ENCODE peak calls at places on chromosomes 5 and 9, in four cellular contexts. M is HepG2, C is SK-N-SH, K is GM12878. Y is an unnamed sample.

GRCh38 chr9:104868303-104868686 is 59.7 kb downstream of the ABCA1 start:
- DNase-seq in M (no peak), C (no peak), K (no peak), Y (no peak)

GRCh38 chr5:140109050-140109817 is 4.7 kb upstream of the PURA start:
- DNase-seq in M (no peak), C (no peak), K (no peak), Y (no peak)

GRCh38 chr5:74952406-74952805 is 86.2 kb upstream of the FAM169A start:
- DNase-seq in M (no peak), C (no peak), K (no peak), Y (no peak)

GRCh38 chr9:121399883-121400607 is 30.0 kb upstream of the STOM start:
- DNase-seq in M (peak), C (peak), K (peak), Y (peak)

GRCh38 chr9:116900543-116900942 is 213.4 kb downstream of the TRIM32 start:
- DNase-seq in M (no peak), C (no peak), K (no peak), Y (no peak)

GRCh38 chr9:135821733-135822382 is 85.5 kb downstream of the CAMSAP1 start:
- DNase-seq in M (no peak), C (no peak), K (no peak), Y (no peak)

GRCh38 chr9:134726026-134726721 is 84.6 kb downstream of the COL5A1 start:
- DNase-seq in M (no peak), C (no peak), K (no peak), Y (no peak)

GRCh38 chr5:150441813-150442698 is 7.5 kb downstream of the RPS14 start:
- DNase-seq in M (no peak), C (no peak), K (no peak), Y (no peak)

GRCh38 chr9:8816361-8816760 is 1016.8 kb upstream of the DMAC1 start:
- DNase-seq in M (no peak), C (peak), K (no peak), Y (no peak)

GRCh38 chr5:135343417-135343816 is 55.6 kb downstream of the MACROH2A1 start:
- DNase-seq in M (no peak), C (no peak), K (no peak), Y (no peak)

GRCh38 chr5:74242516-74242915 is 398.0 kb downstream of the ENC1 start:
- DNase-seq in M (no peak), C (no peak), K (no peak), Y (no peak)

GRCh38 chr9:73131376-73131775 is 20.3 kb upstream of the ANXA1 start:
- DNase-seq in M (no peak), C (no peak), K (no peak), Y (no peak)

DNA sequence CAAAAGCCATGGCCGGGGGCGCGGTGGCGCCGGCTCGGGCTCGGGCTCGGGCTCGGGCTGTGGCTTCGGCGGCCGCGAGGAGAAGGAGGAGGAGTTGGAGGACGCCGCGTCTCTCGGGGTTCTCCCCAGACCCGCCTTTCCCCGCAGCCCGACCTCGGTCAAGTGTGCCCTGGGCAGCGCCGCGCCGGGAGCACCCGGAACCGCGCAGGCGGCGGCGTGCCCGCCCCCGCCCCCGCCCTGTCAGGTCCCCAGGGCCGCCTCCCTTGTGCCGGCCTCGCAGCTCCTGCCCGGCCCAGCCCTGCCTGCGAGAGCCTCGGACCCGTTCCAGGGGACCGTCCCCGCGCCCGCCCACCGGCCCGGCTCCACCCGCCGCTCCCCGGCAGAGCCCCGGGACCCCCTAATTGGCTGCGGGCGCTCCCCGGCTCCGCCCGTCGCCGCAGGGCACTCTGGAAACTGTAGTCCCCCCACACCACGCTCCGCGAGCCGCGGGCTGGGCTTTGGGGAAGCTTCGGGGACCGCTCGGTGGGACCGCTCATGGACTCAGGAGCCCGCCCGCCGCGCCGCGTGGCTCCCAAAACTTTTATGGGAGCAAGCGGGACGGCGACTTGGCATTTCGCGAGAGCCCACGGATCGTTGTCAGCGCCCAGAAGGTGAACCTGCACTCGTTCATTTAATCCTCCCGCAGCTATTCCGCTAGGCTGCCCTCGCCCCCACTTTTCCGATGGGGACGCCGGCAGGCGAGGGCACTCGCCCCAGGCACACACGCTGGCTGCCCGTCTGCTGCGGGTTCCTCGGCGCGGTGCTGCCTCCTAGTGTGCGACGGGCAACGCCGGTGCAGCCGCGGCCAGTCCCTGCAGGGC is at the start of gene STK10:
- DNase-seq in M (peak), C (peak), K (no peak), Y (peak)
- TF ChIP-seq MXI1 in M (peak), C (peak), K (peak), Y (no peak)

GRCh38 chr9:109780453-109781033 is 545 bp downstream of the PALM2AKAP2 start:
- DNase-seq in M (no peak), C (no peak), K (no peak), Y (no peak)

GRCh38 chr9:109776391-109776790 is 3.6 kb upstream of the PALM2AKAP2 start:
- DNase-seq in M (no peak), C (no peak), K (no peak), Y (no peak)

GRCh38 chr9:109779711-109780452 is at the start of gene PALM2AKAP2:
- DNase-seq in M (no peak), C (peak), K (no peak), Y (no peak)

GRCh38 chr9:109781541-109782197 is 1.7 kb downstream of the PALM2AKAP2 start:
- DNase-seq in M (no peak), C (no peak), K (no peak), Y (no peak)

DNA sequence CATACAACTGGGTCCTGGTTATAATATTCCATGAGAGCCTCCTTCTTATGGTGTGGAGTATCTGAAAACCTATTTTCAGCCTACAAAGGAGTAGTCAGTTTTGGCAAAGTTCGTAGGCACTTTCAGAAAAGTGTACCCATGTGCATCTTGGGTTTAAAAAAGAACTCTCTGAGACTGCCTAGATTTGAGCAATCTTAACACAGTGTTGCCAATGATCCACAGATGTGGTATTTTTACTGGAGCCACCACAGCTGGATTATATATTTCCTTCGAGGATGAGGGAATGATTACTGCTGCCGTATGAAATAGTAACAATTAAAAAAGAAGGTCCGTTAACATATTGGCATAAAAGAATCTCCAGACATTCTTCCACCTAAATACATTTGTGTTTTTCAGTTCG is 1.1 kb downstream of the PALM2AKAP2 start:
- DNase-seq in M (no peak), C (no peak), K (no peak), Y (no peak)
- TF ChIP-seq CHD2 in M (no peak), C (no peak), K (no peak), Y (no peak)

GRCh38 chr5:146878471-146879172 is at the start of gene PPP2R2B:
- DNase-seq in M (no peak), C (peak), K (no peak), Y (no peak)

GRCh38 chr5:146877783-146878470 is 630 bp downstream of the PPP2R2B start:
- DNase-seq in M (no peak), C (peak), K (no peak), Y (no peak)

GRCh38 chr5:146873186-146873917 is 5.2 kb downstream of the PPP2R2B start:
- DNase-seq in M (no peak), C (no peak), K (no peak), Y (no peak)

GRCh38 chr5:146880985-146881384 is 2.4 kb upstream of the PPP2R2B start:
- DNase-seq in M (no peak), C (no peak), K (no peak), Y (no peak)

GRCh38 chr5:146877178-146877681 is 1.3 kb downstream of the PPP2R2B start:
- DNase-seq in M (no peak), C (no peak), K (no peak), Y (no peak)
- TF ChIP-seq MXI1 in M (no peak), C (no peak), K (no peak), Y (no peak)

GRCh38 chr5:36640949-36641348 is 34.5 kb downstream of the SLC1A3 start:
- DNase-seq in M (no peak), C (no peak), K (no peak), Y (no peak)

GRCh38 chr5:36635721-36636390 is 29.4 kb downstream of the SLC1A3 start:
- DNase-seq in M (no peak), C (no peak), K (no peak), Y (no peak)

GRCh38 chr5:36637516-36637915 is 31.1 kb downstream of the SLC1A3 start:
- DNase-seq in M (no peak), C (no peak), K (no peak), Y (no peak)

GRCh38 chr5:36638056-36638455 is 31.6 kb downstream of the SLC1A3 start:
- DNase-seq in M (no peak), C (no peak), K (no peak), Y (no peak)

GRCh38 chr5:36637101-36637500 is 30.7 kb downstream of the SLC1A3 start:
- DNase-seq in M (no peak), C (no peak), K (no peak), Y (no peak)
- TF ChIP-seq CHD2 in M (no peak), C (no peak), K (no peak), Y (no peak)

GRCh38 chr5:83957188-83957587 is 236.5 kb upstream of the HAPLN1 start:
- DNase-seq in M (no peak), C (no peak), K (no peak), Y (no peak)
- TF ChIP-seq MXI1 in M (no peak), C (no peak), K (no peak), Y (no peak)

Y was measured in K562.